ENCODE peak calls at places on chromosomes 13 and 19, in six cellular contexts. E is activated B cell treated with CpG ODN at 0.5 μM for 24 hours, V is stomach, B is osteocyte, U is AG10803, D is GM06990. R is an unnamed sample.

GRCh38 chr13:28136916-28137315 is 1.4 kb upstream of the PAN3 start:
- DNase-seq in E (no peak), V (no peak), B (no peak), U (no peak), D (peak; percentile 22), R (no peak)

GRCh38 chr19:50549927-50550593 is 18.2 kb downstream of the LRRC4B start:
- DNase-seq in E (no peak), V (no peak), B (no peak), U (no peak), D (no peak), R (no peak)

GRCh38 chr19:18501832-18502231 is 20.0 kb downstream of the ELL start:
- DNase-seq in E (no peak), V (peak; percentile 74), B (no peak), U (no peak), D (no peak), R (no peak)

GRCh38 chr19:2815923-2816322 is 3.7 kb upstream of the ZNF554 start:
- DNase-seq in E (no peak), V (no peak), B (no peak), U (no peak), D (no peak), R (no peak)

GRCh38 chr19:47225746-47226425 is 5.1 kb downstream of the BBC3 start:
- DNase-seq in E (peak; percentile 94), V (peak; percentile 93), B (peak; percentile 97), U (peak; percentile 87), D (peak; percentile 95), R (peak; percentile 92)

GRCh38 chr19:11088508-11089253 is 582 bp upstream of the LDLR start:
- DNase-seq in E (no peak), V (no peak), B (no peak), U (peak; percentile 45), D (no peak), R (no peak)

GRCh38 chr13:112903606-112904195 is 65.3 kb upstream of the MCF2L start:
- DNase-seq in E (no peak), V (no peak), B (no peak), U (no peak), D (no peak), R (no peak)

GRCh38 chr13:21657538-21657937 is 13.3 kb upstream of the FGF9 start:
- DNase-seq in E (no peak), V (no peak), B (no peak), U (peak; percentile 43), D (no peak), R (no peak)

GRCh38 chr13:37597477-37597876 is 1.1 kb downstream of the POSTN start:
- DNase-seq in E (no peak), V (no peak), B (no peak), U (no peak), D (no peak), R (no peak)

GRCh38 chr19:30316560-30317106 is 55.6 kb upstream of the ZNF536 start:
- DNase-seq in E (no peak), V (peak; percentile 19), B (no peak), U (no peak), D (no peak), R (no peak)

GRCh38 chr13:97226788-97227627 is 4.9 kb downstream of the MBNL2 start:
- DNase-seq in E (no peak), V (peak; percentile 34), B (no peak), U (no peak), D (no peak), R (no peak)

GRCh38 chr19:45758921-45759320 is 10.1 kb downstream of the SIX5 start:
- DNase-seq in E (no peak), V (no peak), B (no peak), U (no peak), D (no peak), R (no peak)

GRCh38 chr13:73428137-73428536 is 369.3 kb downstream of the KLF5 start:
- DNase-seq in E (no peak), V (no peak), B (no peak), U (peak; percentile 15), D (no peak), R (no peak)

GRCh38 chr19:30001794-30002193 is 59.8 kb downstream of the URI1 start:
- DNase-seq in E (no peak), V (no peak), B (no peak), U (no peak), D (no peak), R (no peak)

GRCh38 chr19:55516878-55517620 is 19.9 kb downstream of the SBK2 start:
- DNase-seq in E (peak; percentile 92), V (peak; percentile 97), B (peak; percentile 97), U (peak; percentile 90), D (peak; percentile 93), R (peak; percentile 96)
- TF ChIP-seq CTCF in E (no peak), V (peak; percentile 98), B (peak; percentile 87), U (peak; percentile 88), D (peak; percentile 93), R (peak; percentile 82)

GRCh38 chr13:33312150-33312908 is 26.8 kb upstream of the STARD13 start:
- DNase-seq in E (no peak), V (no peak), B (no peak), U (peak; percentile 25), D (no peak), R (no peak)
- TF ChIP-seq CTCF in E (no peak), V (no peak), B (peak; percentile 54), U (peak; percentile 50), D (peak; percentile 3), R (peak; percentile 21)

GRCh38 chr13:51258612-51259358 is 36.6 kb downstream of the FAM124A start:
- DNase-seq in E (no peak), V (no peak), B (no peak), U (no peak), D (no peak), R (no peak)

GRCh38 chr13:51260154-51260553 is 38.0 kb downstream of the FAM124A start:
- DNase-seq in E (no peak), V (no peak), B (no peak), U (no peak), D (no peak), R (no peak)

GRCh38 chr13:51261610-51262249 is 39.5 kb downstream of the FAM124A start:
- DNase-seq in E (no peak), V (no peak), B (no peak), U (no peak), D (no peak), R (no peak)

GRCh38 chr13:51259359-51259645 is 37.1 kb downstream of the FAM124A start:
- DNase-seq in E (no peak), V (no peak), B (no peak), U (no peak), D (no peak), R (no peak)

DNA sequence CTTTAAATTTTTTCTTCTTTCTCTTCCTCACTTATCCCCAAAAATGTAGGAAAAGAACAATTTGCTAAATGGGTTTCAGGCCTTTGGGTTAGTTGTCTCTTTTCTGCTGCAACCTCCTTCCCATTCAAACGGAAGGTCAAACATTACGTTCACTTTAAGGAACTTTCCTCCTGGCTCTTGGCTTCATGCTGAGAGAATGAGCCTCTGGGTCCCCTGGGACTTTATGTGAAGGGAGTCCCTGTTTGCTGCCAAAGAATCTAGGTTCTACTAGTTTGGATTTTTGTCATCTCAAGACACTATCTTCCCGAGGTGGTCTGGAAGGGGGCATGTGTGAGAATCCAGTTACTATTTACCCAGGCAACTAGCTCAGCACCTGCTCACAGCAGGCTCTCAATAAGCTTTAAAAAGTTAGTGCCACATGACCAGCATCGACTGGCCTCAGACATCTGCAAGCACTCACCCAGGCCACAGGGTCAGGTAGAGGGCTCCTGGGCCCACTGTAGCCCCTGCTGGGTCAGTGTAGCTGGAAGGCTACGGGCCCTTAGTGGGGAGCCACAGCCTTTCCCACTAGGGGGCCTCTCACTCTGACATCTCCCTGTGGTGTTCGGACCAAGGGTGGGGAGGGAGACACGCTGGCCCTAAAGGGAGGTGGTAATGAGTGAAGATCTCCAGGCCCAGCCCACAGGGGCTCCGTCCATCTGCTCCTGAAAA is 40.5 kb downstream of the FAM124A start:
- DNase-seq in E (no peak), V (no peak), B (no peak), U (no peak), D (no peak), R (no peak)
- TF ChIP-seq CTCF in E (no peak), V (no peak), B (no peak), U (no peak), D (peak; percentile 37), R (no peak)

GRCh38 chr19:55346725-55347441 is 7.2 kb downstream of the KMT5C start:
- DNase-seq in E (no peak), V (no peak), B (no peak), U (no peak), D (no peak), R (no peak)

GRCh38 chr19:55350620-55351315 is 3.8 kb downstream of the COX6B2 start:
- DNase-seq in E (no peak), V (no peak), B (no peak), U (no peak), D (no peak), R (no peak)

GRCh38 chr19:55347442-55348009 is 7.0 kb downstream of the COX6B2 start:
- DNase-seq in E (no peak), V (no peak), B (no peak), U (no peak), D (no peak), R (no peak)

GRCh38 chr19:55345818-55346724 is 6.4 kb downstream of the KMT5C start:
- DNase-seq in E (no peak), V (peak; percentile 51), B (no peak), U (no peak), D (no peak), R (no peak)

DNA sequence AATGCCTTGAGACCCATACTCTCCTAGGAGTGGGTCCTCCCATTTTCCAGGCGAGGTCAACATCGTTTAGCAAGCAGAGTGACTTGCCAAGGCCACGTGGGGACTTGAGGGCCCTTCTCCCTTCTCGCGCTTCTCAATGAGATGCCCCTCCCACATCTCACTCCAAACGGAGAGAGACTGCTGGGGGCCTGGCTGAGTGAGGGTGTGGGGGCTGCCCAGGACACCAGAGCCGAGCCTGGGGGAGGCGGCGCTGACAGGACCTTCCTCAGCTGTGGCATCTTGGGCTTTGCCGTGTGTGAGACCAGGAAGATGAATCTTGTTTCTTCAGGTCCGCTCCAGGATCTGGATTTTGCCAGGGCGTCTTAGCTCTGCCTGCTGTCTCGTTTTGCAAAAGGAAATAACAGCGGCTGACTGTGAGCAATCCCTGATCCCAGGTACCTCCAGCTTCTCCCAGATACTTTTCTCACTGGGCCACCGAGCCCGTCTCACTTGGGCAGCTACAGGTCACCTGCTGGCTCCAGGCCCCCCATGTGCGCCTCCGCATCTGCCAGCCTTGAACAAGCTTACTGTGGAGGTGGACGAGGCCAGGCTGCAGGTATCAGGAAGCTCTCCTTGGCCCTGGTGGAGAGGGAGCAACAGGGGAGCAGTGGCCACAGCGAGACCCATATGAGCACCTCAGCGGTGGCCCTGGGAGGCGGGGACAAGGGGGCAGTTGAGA is 6.0 kb downstream of the COX6B2 start:
- DNase-seq in E (no peak), V (no peak), B (no peak), U (no peak), D (no peak), R (no peak)
- TF ChIP-seq CTCF in E (no peak), V (no peak), B (no peak), U (no peak), D (no peak), R (no peak)

GRCh38 chr13:50617134-50617721 is 226.3 kb downstream of the DLEU7 start:
- DNase-seq in E (no peak), V (no peak), B (no peak), U (peak; percentile 94), D (no peak), R (no peak)
- TF ChIP-seq CTCF in E (no peak), V (no peak), B (no peak), U (no peak), D (no peak), R (no peak)

DNA sequence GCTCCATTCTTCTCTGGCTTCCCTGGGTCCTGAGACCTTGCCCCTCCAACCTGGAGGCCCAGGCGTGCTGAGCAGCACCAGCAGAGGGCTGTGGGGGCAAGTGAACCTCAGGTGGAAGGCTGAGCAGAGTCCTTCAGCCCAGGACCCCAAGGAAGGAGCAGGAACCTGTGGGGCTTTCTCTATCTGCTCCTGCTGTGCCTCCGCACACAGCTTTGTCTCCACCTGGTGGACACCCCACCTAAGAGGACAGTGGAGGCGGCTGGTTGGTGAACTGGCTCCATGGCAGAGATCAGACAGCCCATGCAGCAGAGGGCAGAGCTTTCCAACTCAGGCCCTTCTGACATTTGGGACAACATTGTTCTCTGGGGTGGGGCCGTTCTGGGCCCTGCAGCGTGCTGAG is 19.7 kb downstream of the ZFR2 start:
- DNase-seq in E (no peak), V (peak; percentile 31), B (no peak), U (no peak), D (no peak), R (no peak)
- TF ChIP-seq CTCF in E (no peak), V (no peak), B (peak; percentile 47), U (peak; percentile 34), D (peak; percentile 76), R (peak; percentile 65)